ENCODE peak calls at places on chromosomes 6 and 20, in seven cellular contexts. E, P, G, U, L, T and B are unnamed samples. For H3K4me1, the result is how much of the 10 kb centered on the place peaks cover.

GRCh38 chr6:126804255-126805064 is 314.0 kb upstream of the RSPO3 start:
- DNase-seq in U (no peak), P (no peak), G (peak), L (peak), T (peak), E (peak), B (no peak)

GRCh38 chr20:18611492-18611891 is 23.6 kb downstream of the DTD1 start:
- DNase-seq in E (no peak), L (no peak), G (no peak), U (no peak), P (no peak), T (no peak), B (no peak)

GRCh38 chr20:23584434-23585199 is 16.3 kb upstream of the CST9L start:
- DNase-seq in U (no peak), L (no peak), G (no peak), E (no peak), P (peak), T (no peak), B (no peak)

GRCh38 chr6:150333592-150333954 is 35.2 kb upstream of the IYD start:
- DNase-seq in U (no peak), L (no peak), G (no peak), P (no peak), T (no peak), E (no peak), B (no peak)

GRCh38 chr20:8624046-8624445 is 444.8 kb upstream of the PLCB4 start:
- DNase-seq in E (no peak), T (no peak), G (no peak), U (no peak), L (no peak), P (no peak), B (no peak)

GRCh38 chr6:28985396-28986164 is 19.5 kb downstream of the ZNF311 start:
- DNase-seq in G (no peak), P (peak), E (peak), T (peak), U (no peak), L (peak), B (peak)

GRCh38 chr6:80223743-80224212 is 117.3 kb downstream of the BCKDHB start:
- DNase-seq in U (no peak), L (no peak), P (no peak), E (no peak), T (peak), G (no peak), B (peak)

GRCh38 chr20:51525241-51526104 is 17.0 kb downstream of the NFATC2 start:
- DNase-seq in E (no peak), G (no peak), P (no peak), L (no peak), U (no peak), T (no peak), B (peak)

GRCh38 chr6:107284805-107285204 is 169.5 kb upstream of the BEND3 start:
- DNase-seq in U (no peak), G (no peak), T (no peak), L (no peak), P (no peak), E (no peak), B (no peak)

GRCh38 chr20:16518068-16518783 is 55.0 kb downstream of the KIF16B start:
- DNase-seq in G (no peak), E (peak), T (peak), P (peak), U (no peak), L (peak), B (peak)

GRCh38 chr6:107668826-107669474 is 155.2 kb downstream of the SCML4 start:
- DNase-seq in T (no peak), E (no peak), G (no peak), L (no peak), U (peak), P (no peak), B (no peak)

GRCh38 chr6:124974770-124975377 is 12.6 kb downstream of the RNF217 start:
- DNase-seq in T (no peak), P (no peak), G (no peak), E (no peak), U (no peak), L (peak), B (no peak)

GRCh38 chr6:34484899-34485298 is 19.0 kb downstream of the PACSIN1 start:
- DNase-seq in E (no peak), G (peak), L (peak), P (no peak), U (peak), T (no peak), B (no peak)

GRCh38 chr6:85015396-85015990 is 251.1 kb upstream of the TBX18 start:
- DNase-seq in G (no peak), T (peak), E (peak), U (no peak), P (peak), L (peak), B (peak)

GRCh38 chr6:33768644-33769120 is 20.2 kb downstream of the LEMD2 start:
- DNase-seq in P (peak), L (peak), U (no peak), E (peak), T (peak), G (peak), B (peak)

GRCh38 chr20:6959900-6960312 is 192.4 kb downstream of the BMP2 start:
- DNase-seq in L (peak), E (no peak), U (no peak), P (no peak), T (no peak), G (no peak), B (no peak)

GRCh38 chr6:165245287-165245686 is 64.1 kb downstream of the C6orf118 start:
- DNase-seq in T (peak), U (no peak), P (no peak), E (peak), L (peak), G (no peak), B (no peak)

GRCh38 chr6:140478631-140479030 is 1104.2 kb upstream of the CITED2 start:
- DNase-seq in G (no peak), U (no peak), E (no peak), P (no peak), L (no peak), T (no peak), B (no peak)

GRCh38 chr6:149683256-149683860 is 34.5 kb downstream of the LATS1 start:
- DNase-seq in U (no peak), E (no peak), P (no peak), T (no peak), G (no peak), L (no peak), B (no peak)

GRCh38 chr20:47198254-47198671 is 158.2 kb downstream of the ZMYND8 start:
- DNase-seq in P (no peak), G (peak), L (peak), U (peak), E (peak), T (no peak), B (peak)

GRCh38 chr6:39214120-39214813 is 15.0 kb downstream of the KCNK5 start:
- DNase-seq in U (no peak), P (no peak), T (no peak), L (no peak), E (no peak), G (no peak), B (no peak)

GRCh38 chr6:157227202-157228166 is 95.8 kb downstream of the TMEM242 start:
- DNase-seq in T (no peak), U (no peak), G (no peak), E (no peak), P (no peak), L (peak), B (peak)

GRCh38 chr20:37360515-37361115 is 14.7 kb downstream of the SRC start:
- DNase-seq in U (no peak), E (no peak), P (no peak), G (no peak), T (no peak), L (no peak), B (peak)

GRCh38 chr6:111107589-111107988 is 20.3 kb downstream of the SLC16A10 start:
- DNase-seq in U (no peak), G (no peak), E (no peak), L (no peak), T (no peak), P (no peak), B (no peak)

GRCh38 chr20:64101731-64102621 is 5.4 kb downstream of the NPBWR2 start:
- DNase-seq in P (peak), L (peak), U (no peak), G (peak), E (no peak), T (no peak), B (no peak)

GRCh38 chr6:125753218-125753936 is 3.9 kb downstream of the HEY2 start:
- DNase-seq in U (no peak), T (no peak), P (no peak), L (peak), G (peak), E (peak), B (no peak)

GRCh38 chr20:57392512-57393271 is 1.5 kb downstream of the RBM38 start:
- DNase-seq in T (no peak), L (no peak), G (peak), P (no peak), E (no peak), U (no peak), B (peak)

GRCh38 chr6:116078522-116078921 is 17.8 kb upstream of the FRK start:
- DNase-seq in U (no peak), P (no peak), G (no peak), L (no peak), E (no peak), T (no peak), B (no peak)

GRCh38 chr6:63504777-63505384 is 67.4 kb upstream of the LOC128125822 start:
- DNase-seq in P (no peak), E (no peak), T (no peak), L (peak), U (peak), G (peak), B (no peak)

GRCh38 chr6:138864343-138864890 is 68.5 kb downstream of the ECT2L start:
- DNase-seq in U (no peak), G (no peak), P (no peak), T (no peak), E (peak), L (no peak), B (no peak)

GRCh38 chr6:167044696-167045095 is 45.5 kb downstream of the CEP43 start:
- DNase-seq in P (peak), U (no peak), G (no peak), E (peak), T (no peak), L (no peak), B (peak)
- H3K4me1 ChIP-seq in P (under half), U (under half), G (under half), E (under half), T (under half), L (under half), B (under half)

GRCh38 chr6:46990031-46990644 is 52.0 kb downstream of the ADGRF1 start:
- DNase-seq in T (no peak), G (no peak), P (no peak), L (peak), E (no peak), U (no peak), B (no peak)
- H3K4me2 ChIP-seq in T (no peak), G (no peak), P (no peak), L (peak), E (no peak), U (no peak), B (no peak)

DNA sequence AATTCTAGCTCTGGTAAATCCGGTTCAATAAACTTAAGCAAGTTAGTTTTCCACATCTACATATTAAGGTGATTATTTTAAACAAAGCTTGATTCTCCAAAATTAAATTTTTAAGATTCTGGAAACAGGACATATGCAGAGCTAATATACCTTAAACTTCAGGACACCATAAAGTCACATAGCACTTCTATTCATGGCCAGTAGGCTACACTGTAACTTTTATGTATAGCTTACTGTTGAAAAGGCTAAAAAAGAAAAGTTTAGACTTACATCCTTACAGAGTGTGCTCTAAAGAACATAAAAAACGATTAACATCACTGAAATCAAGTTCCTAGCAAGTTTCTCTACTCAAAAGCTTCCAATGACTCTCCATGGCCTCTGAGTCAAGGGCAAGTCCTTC is 224.7 kb downstream of the PTPRK start:
- DNase-seq in E (no peak), U (no peak), T (no peak), P (no peak), L (peak), G (no peak), B (no peak)
- TF ChIP-seq CTCF in E (peak), U (no peak), T (peak), P (peak), L (peak), G (no peak), B (peak)

DNA sequence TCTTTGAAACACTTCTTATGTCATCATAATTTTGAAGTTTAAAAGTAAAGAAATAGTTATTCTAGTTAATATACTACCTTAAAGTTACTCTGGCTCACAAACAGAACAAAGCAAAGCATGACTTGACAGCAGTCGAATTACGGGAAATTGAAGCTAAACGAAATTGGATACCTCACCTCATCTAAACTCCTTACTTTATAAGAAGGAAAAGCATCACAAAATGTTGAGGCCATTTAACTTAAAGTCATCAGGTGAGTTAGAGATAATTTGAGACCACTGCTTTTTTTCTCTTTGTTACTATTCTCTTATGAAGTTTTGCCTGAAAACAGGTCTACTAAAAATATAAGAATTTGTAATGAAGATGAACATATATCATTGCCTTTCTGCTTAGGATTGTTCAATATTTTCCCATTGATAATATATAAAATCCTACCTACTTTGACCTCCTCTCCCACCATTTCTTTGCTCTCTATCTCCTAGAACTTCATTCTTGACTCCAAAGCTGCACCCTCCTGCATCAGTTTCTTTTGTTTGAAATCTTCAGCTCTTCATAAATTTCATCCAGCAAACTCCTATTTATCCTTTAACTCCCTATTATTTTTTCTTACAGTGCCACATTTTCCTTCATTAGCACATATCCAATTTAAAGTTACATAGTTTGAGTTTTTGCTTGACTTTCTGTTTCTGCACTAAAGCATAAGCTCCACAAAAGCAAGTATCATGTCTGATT is 510.7 kb upstream of the ZNF337 start:
- DNase-seq in U (no peak), P (no peak), E (no peak), T (no peak), L (no peak), G (no peak), B (no peak)
- H3K4me1 ChIP-seq in U (under half), P (under half), E (under half), T (under half), L (under half), G (under half), B (under half)

DNA sequence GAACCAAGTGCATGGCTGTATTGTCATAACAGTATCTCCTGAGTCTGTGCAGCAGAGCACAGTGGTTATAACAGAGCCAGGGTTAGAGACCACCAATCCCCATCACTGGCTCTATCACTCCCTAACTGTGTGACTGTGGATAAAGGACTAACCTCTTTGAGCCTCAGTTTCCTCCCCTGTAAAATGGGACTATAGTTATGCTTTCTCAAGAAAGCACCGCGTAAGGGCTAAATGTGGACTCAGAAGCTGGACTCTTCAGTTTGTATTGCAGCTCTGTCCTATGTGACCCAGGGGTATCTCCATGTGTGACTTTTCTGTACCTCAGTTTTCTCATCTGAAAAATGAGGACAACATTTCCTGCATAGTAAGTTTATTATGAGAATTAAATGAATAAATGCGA is 59.9 kb downstream of the TRAM2 start:
- DNase-seq in T (no peak), L (no peak), U (no peak), P (no peak), G (no peak), E (no peak), B (no peak)
- H3K4me2 ChIP-seq in T (no peak), L (peak), U (no peak), P (no peak), G (no peak), E (no peak), B (no peak)

GRCh38 chr20:46058656-46059281 is 29.8 kb downstream of the SLC12A5 start:
- DNase-seq in T (no peak), G (no peak), E (no peak), U (no peak), P (peak), L (no peak), B (peak)

GRCh38 chr20:46056970-46057855 is 28.2 kb downstream of the SLC12A5 start:
- DNase-seq in E (peak), U (no peak), G (no peak), T (peak), P (peak), L (no peak), B (peak)

GRCh38 chr20:46060301-46060881 is 29.4 kb downstream of the NCOA5 start:
- DNase-seq in L (no peak), U (peak), E (no peak), G (peak), P (no peak), T (no peak), B (peak)

GRCh38 chr20:46056027-46056833 is 27.2 kb downstream of the SLC12A5 start:
- DNase-seq in T (no peak), E (no peak), U (no peak), G (no peak), L (no peak), P (no peak), B (peak)

DNA sequence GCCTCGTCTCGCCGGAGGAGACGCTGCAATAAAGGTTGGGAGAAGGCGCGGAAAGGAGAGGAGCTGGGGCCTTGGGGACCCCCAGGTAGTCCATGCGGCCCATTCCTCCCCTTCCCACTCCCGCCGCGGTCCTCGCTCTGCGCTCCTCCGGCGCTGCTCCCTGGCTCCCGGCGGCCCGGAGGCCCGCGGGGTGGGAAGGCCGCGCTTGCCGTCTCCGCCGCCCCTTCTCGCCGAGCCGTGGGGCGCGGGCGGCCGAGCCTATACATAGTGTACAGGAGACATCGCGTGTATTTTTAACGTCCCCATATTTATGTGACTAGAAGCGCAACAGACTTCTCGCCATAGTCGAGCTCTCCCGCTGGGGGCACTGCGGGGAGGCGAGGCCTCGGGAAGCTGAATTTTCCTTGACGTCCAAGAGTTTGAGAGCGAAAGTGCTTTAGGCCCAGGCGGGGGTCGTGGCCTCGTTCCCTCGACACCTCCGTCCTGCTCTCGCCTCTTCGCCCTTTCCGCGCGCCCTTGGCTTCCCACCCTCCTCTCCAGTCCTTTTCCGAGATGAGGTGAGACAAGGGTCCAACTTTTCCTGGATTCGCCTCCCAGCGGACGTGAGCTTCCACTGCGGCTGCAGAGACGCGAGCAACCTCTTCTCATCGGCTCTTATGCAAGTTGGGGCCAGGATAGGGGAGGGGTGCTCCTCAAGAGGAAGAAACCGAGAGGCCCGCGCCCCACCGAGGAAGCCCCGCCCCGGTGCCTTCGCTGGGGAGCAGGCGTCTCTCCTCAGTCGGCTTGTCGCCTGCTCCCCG is 29.0 kb downstream of the SLC12A5 start:
- DNase-seq in T (peak), G (no peak), U (no peak), E (peak), P (peak), L (no peak), B (peak)
- TF ChIP-seq CTCF in T (peak), G (no peak), U (no peak), E (peak), P (peak), L (no peak), B (peak)

GRCh38 chr20:20000223-20000968 is 16.8 kb upstream of the NAA20 start:
- DNase-seq in G (no peak), L (no peak), T (no peak), P (no peak), E (no peak), U (no peak), B (no peak)
- H3K4me1 ChIP-seq in G (under half), L (under half), T (under half), P (under half), E (under half), U (under half), B (under half)

GRCh38 chr6:133097208-133097607 is 143.9 kb upstream of the EYA4 start:
- DNase-seq in E (no peak), P (no peak), U (no peak), T (no peak), G (no peak), L (no peak), B (no peak)

GRCh38 chr6:133093957-133094356 is 147.2 kb upstream of the EYA4 start:
- DNase-seq in T (no peak), E (no peak), L (peak), U (no peak), P (no peak), G (no peak), B (no peak)

GRCh38 chr6:133101790-133102189 is 139.4 kb upstream of the EYA4 start:
- DNase-seq in U (no peak), G (no peak), T (peak), E (peak), L (peak), P (no peak), B (no peak)

GRCh38 chr6:133100870-133101269 is 140.3 kb upstream of the EYA4 start:
- DNase-seq in T (no peak), G (no peak), U (no peak), L (peak), E (no peak), P (no peak), B (no peak)

DNA sequence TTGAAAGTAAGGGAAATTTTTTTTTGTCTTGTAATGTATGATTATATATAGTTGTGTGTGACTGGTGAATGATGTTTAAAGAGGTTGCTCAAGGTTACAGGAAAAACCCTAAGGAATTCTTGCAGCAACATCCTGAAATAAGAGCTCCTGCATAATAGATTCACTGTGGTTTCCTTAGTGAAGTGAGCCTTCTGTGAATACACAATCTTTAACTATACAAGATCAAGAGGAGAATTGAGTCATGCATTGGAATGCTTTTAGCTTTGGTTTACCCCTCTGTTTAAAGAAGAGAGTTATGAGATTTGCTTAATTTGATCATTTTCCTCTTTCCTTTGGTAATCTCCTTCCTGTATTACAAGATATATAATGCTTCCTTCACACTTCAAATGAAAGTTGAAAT is 141.6 kb upstream of the EYA4 start:
- DNase-seq in T (peak), L (peak), U (no peak), G (no peak), P (no peak), E (peak), B (peak)
- H3K4me2 ChIP-seq in T (peak), L (peak), U (no peak), G (no peak), P (no peak), E (peak), B (peak)